ENCODE peak calls at places on chromosomes 4 and X, in four cellular contexts. P, R, Y and E are unnamed samples.

GRCh38 chr4:36292551-36293188 is 11.3 kb downstream of the DTHD1 start:
- DNase-seq in P (no peak), R (no peak), Y (no peak), E (no peak)

GRCh38 chr4:102318105-102318504 is 27.2 kb downstream of the SLC39A8 start:
- DNase-seq in P (no peak), R (no peak), Y (no peak), E (no peak)

GRCh38 chr4:102263024-102263787 is 82.1 kb downstream of the SLC39A8 start:
- DNase-seq in P (no peak), R (no peak), Y (peak; percentile 28), E (peak; percentile 82)

GRCh38 chr4:94516999-94517398 is 65.3 kb downstream of the PDLIM5 start:
- DNase-seq in P (no peak), R (no peak), Y (peak; percentile 70), E (no peak)

GRCh38 chr4:8723222-8723980 is 130.8 kb downstream of the CPZ start:
- DNase-seq in P (peak; percentile 33), R (peak; percentile 26), Y (no peak), E (no peak)

GRCh38 chrX:30504309-30504708 is 73.3 kb downstream of the TASL start:
- DNase-seq in P (no peak), R (no peak), Y (peak; percentile 41), E (peak; percentile 20)

GRCh38 chr4:145861331-145862318 is 77.0 kb downstream of the ZNF827 start:
- DNase-seq in P (no peak), R (peak; percentile 36), Y (no peak), E (no peak)

GRCh38 chr4:17762705-17763104 is 18.7 kb downstream of the FAM184B start:
- DNase-seq in P (no peak), R (no peak), Y (peak; percentile 58), E (peak; percentile 36)

GRCh38 chr4:55435136-55435535 is 39.4 kb downstream of the TMEM165 start:
- DNase-seq in P (no peak), R (no peak), Y (peak; percentile 48), E (peak; percentile 25)

GRCh38 chr4:173493041-173493440 is 37.0 kb downstream of the HAND2 start:
- DNase-seq in P (no peak), R (no peak), Y (no peak), E (peak; percentile 51)

GRCh38 chr4:31613946-31614623 is 893.9 kb downstream of the PCDH7 start:
- DNase-seq in P (no peak), R (peak; percentile 31), Y (no peak), E (peak; percentile 5)

GRCh38 chr4:54439831-54440243 is 210.7 kb downstream of the PDGFRA start:
- DNase-seq in P (no peak), R (no peak), Y (peak; percentile 41), E (no peak)

GRCh38 chr4:56259595-56259994 is 127.7 kb downstream of the AASDH start:
- DNase-seq in P (no peak), R (no peak), Y (no peak), E (peak; percentile 56)

GRCh38 chrX:78555401-78555980 is 103.6 kb downstream of the RTL3 start:
- DNase-seq in P (no peak), R (no peak), Y (no peak), E (no peak)

GRCh38 chr4:5747746-5748365 is 36.9 kb downstream of the EVC start:
- DNase-seq in P (no peak), R (no peak), Y (peak; percentile 99), E (no peak)

GRCh38 chr4:48295116-48295515 is 25.5 kb upstream of the TEC start:
- DNase-seq in P (no peak), R (no peak), Y (no peak), E (no peak)

GRCh38 chrX:154654925-154655324 is 1.5 kb upstream of the CTAG2 start:
- DNase-seq in P (no peak), R (no peak), Y (no peak), E (no peak)

GRCh38 chrX:13923845-13924244 is 105.8 kb downstream of the GEMIN8 start:
- DNase-seq in P (no peak), R (no peak), Y (no peak), E (no peak)

GRCh38 chr4:146550161-146550560 is 28.4 kb upstream of the SLC10A7 start:
- DNase-seq in P (no peak), R (no peak), Y (no peak), E (no peak)

GRCh38 chr4:48122756-48123155 is 11.3 kb downstream of the TXK start:
- DNase-seq in P (no peak), R (no peak), Y (no peak), E (no peak)

GRCh38 chrX:26387906-26388305 is 171.9 kb downstream of the MAGEB5 start:
- DNase-seq in P (no peak), R (no peak), Y (no peak), E (no peak)

GRCh38 chr4:127810551-127810950 is 28.4 kb downstream of the HSPA4L start:
- DNase-seq in P (no peak), R (no peak), Y (no peak), E (no peak)

GRCh38 chr4:55706526-55706925 is 70.4 kb upstream of the NMU start:
- DNase-seq in P (no peak), R (no peak), Y (peak; percentile 11), E (no peak)

GRCh38 chr4:75844151-75844662 is 58.0 kb downstream of the PPEF2 start:
- DNase-seq in P (no peak), R (no peak), Y (peak; percentile 96), E (no peak)

GRCh38 chr4:67566335-67566734 is 7.8 kb downstream of the STAP1 start:
- DNase-seq in P (no peak), R (no peak), Y (no peak), E (no peak)

GRCh38 chr4:134610172-134610571 is 408.6 kb upstream of the PABPC4L start:
- DNase-seq in P (no peak), R (no peak), Y (no peak), E (no peak)

GRCh38 chrX:85897376-85898110 is 149.8 kb downstream of the CHM start:
- DNase-seq in P (no peak), R (no peak), Y (no peak), E (no peak)

GRCh38 chrX:51272638-51273037 is 60.0 kb upstream of the NUDT10 start:
- DNase-seq in P (no peak), R (no peak), Y (no peak), E (no peak)

GRCh38 chr4:37631551-37631950 is 54.6 kb downstream of the RELL1 start:
- DNase-seq in P (no peak), R (no peak), Y (peak; percentile 46), E (no peak)

GRCh38 chr4:5374577-5374976 is 323.3 kb downstream of the STK32B start:
- DNase-seq in P (no peak), R (no peak), Y (peak; percentile 15), E (no peak)

GRCh38 chr4:992297-993110 is 700 bp downstream of the SLC26A1 start:
- DNase-seq in P (no peak), R (no peak), Y (peak; percentile 30), E (no peak)

GRCh38 chr4:144514736-144515135 is 131.2 kb upstream of the HHIP start:
- DNase-seq in P (no peak), R (no peak), Y (no peak), E (peak; percentile 60)

GRCh38 chr4:144507309-144508101 is 138.5 kb upstream of the HHIP start:
- DNase-seq in P (no peak), R (no peak), Y (peak; percentile 28), E (peak; percentile 47)

GRCh38 chr4:144504853-144505252 is 141.1 kb upstream of the HHIP start:
- DNase-seq in P (no peak), R (no peak), Y (no peak), E (no peak)

GRCh38 chr4:144509088-144509854 is 136.7 kb upstream of the HHIP start:
- DNase-seq in P (no peak), R (no peak), Y (no peak), E (no peak)
- H4K5ac ChIP-seq in P (no peak overlapping the region), R (no peak overlapping the region), Y (no peak overlapping the region), E (no peak overlapping the region)

GRCh38 chr4:3311095-3311372 is 18.2 kb downstream of the RGS12 start:
- DNase-seq in P (no peak), R (peak; percentile 22), Y (no peak), E (no peak)
- H2BK5ac ChIP-seq in P (no peak overlapping the region), R (no peak overlapping the region), Y (no peak overlapping the region), E (no peak overlapping the region)

DNA sequence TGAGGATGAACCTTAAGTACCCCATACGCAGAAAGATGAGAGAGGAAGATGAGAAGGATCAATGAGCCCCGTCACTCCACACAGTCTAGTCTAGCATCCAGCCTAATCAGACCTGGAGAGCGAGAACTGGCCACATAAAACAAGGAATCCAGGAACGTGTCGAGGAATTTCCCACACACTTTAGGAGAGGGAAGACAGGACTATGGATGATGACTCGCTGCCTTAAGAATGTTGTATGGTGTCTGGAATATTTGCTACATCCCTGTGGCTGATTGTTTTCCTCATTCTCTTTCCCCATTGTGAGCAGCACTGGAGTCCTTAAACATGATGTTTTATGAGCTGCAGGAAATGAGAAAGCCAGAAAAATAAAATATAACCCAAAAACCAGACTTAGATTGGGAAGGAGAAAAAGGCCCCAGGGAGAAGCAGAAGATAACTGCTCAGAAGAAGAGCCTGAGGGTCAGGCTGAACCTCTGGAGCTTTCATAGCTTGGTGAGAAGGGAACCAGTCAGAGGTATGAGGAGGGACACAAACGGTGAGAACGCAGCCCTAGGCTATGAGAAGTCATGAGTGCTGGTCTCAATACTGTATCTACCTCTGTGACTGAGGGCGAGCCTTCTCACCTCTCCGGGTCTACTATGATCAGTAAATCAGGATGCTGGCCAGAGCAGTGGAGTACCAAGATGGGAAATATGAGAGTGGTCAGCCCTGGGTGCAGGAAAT is 139.5 kb upstream of the NOCT start:
- DNase-seq in P (no peak), R (no peak), Y (peak; percentile 88), E (peak; percentile 91)
- H2BK120ac ChIP-seq in P (no peak overlapping the region), R (no peak overlapping the region), Y (peak overlapping the region; percentile 91), E (no peak overlapping the region)

DNA sequence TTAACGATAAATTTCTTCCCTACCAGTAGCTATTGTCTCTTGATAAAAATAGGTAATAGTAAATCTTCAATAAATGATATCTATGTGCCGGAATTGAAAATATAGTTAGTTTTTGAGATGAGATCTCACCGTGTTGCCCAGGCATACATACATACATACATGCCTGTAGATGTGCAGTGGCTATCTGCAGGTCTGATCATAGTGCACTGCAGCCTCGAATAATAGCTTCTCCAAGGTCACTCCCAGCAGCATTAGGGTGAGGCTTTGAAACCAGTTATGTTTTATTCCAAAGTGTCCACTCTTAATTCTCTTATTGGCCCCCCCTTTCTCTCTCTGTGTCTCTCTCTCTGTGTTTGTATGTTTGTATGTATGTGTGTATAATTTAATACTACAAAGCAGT is 37.5 kb downstream of the ZFX start:
- DNase-seq in P (no peak), R (no peak), Y (no peak), E (no peak)
- H4K5ac ChIP-seq in P (no peak overlapping the region), R (no peak overlapping the region), Y (no peak overlapping the region), E (no peak overlapping the region)

DNA sequence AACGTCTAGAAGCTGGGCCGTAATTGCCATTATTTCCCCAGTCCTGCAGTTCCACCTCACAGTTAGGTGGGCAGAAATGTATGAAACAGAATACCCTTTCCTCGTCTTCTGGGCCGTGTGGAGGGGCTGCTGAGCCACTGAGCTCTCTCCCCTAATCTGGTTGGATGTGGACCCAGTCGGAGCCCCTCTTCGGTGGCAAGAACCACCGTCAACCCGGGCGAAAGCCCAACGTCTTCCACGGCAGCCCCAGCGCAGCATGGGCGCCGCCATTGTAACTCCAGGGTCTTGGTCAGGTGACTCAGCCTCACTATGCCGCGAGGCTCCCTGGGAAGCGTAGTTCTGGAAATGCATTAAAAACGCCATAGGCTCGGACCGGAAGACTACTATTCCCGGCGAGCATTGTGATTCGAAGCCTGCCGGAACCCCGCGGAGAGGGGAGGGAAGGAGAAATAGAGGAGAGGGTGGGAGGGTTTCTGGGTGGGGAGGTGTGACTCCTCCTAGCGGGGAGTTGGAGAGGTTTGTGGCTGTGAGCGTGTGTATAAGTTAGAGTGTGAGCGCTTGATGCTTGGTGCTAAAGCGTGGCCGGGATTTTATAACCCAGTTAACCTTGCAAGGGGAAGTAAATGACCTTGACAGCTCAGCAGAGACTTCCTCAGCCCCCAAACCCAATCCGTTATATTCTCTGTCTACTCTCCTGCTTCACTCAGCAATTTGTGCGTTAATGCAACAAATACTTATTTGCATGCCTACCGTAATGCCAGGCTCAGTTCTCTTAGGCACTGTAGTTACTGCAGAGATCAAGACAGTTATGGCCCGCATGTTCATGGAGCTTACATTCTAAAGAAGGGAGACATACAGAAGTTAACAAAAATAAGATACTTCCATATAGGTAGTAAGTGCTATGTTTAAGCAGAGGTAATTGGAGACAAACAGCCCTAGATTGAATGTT is at the start of gene GATB:
- DNase-seq in P (peak; percentile 93), R (peak; percentile 98), Y (peak; percentile 96), E (peak; percentile 99)
- H2BK5ac ChIP-seq in P (peak within 1 kb of the TSS; percentile 77), R (no peak within 1 kb of the TSS), Y (peak within 1 kb of the TSS; percentile 74), E (no peak within 1 kb of the TSS)